ENCODE peak calls at places on chromosomes 1 and 21, in eight cellular contexts. D is left ventricle myocardium inferior, V is neuronal stem cell, L is psoas muscle, Y is cardiac fibroblast, R is adrenal gland, Z is tibial nerve, F is pancreas. J is an unnamed sample.

GRCh38 chr1:155938220-155938627 is 3.2 kb upstream of the RXFP4 start:
- DNase-seq in D (no peak), V (peak; percentile 44), L (no peak), Y (peak; percentile 83), R (peak; percentile 59), Z (peak; percentile 60), F (no peak), J (peak; percentile 81)

GRCh38 chr21:39022901-39023693 is 160.2 kb downstream of the PSMG1 start:
- DNase-seq in D (peak; percentile 87), V (no peak), L (peak; percentile 73), Y (peak; percentile 56), R (peak; percentile 43), Z (peak; percentile 52), F (no peak), J (no peak)

GRCh38 chr1:186859995-186860394 is 31.2 kb downstream of the PLA2G4A start:
- DNase-seq in D (no peak), V (no peak), L (no peak), Y (no peak), R (no peak), Z (no peak), F (no peak), J (no peak)

GRCh38 chr1:206012086-206012859 is 9.1 kb upstream of the RAB7B start:
- DNase-seq in D (peak; percentile 68), V (no peak), L (peak; percentile 84), Y (no peak), R (peak; percentile 58), Z (peak; percentile 70), F (peak; percentile 74), J (no peak)

GRCh38 chr1:111857251-111857651 is 101.5 kb downstream of the DDX20 start:
- DNase-seq in D (peak; percentile 72), V (no peak), L (no peak), Y (no peak), R (no peak), Z (no peak), F (no peak), J (no peak)

GRCh38 chr1:216190438-216190837 is 232.8 kb downstream of the USH2A start:
- DNase-seq in D (no peak), V (no peak), L (no peak), Y (no peak), R (no peak), Z (no peak), F (no peak), J (no peak)

GRCh38 chr1:19074361-19074901 is 118.0 kb upstream of the IFFO2 start:
- DNase-seq in D (no peak), V (no peak), L (no peak), Y (no peak), R (no peak), Z (no peak), F (no peak), J (no peak)

GRCh38 chr1:32933742-32934322 is 30.8 kb downstream of the RNF19B start:
- DNase-seq in D (no peak), V (no peak), L (no peak), Y (peak; percentile 26), R (peak; percentile 40), Z (peak; percentile 32), F (peak; percentile 64), J (no peak)

GRCh38 chr1:66182551-66183178 is 351.3 kb upstream of the SGIP1 start:
- DNase-seq in D (no peak), V (no peak), L (no peak), Y (peak; percentile 81), R (peak; percentile 16), Z (no peak), F (no peak), J (no peak)

GRCh38 chr1:223549740-223550139 is 115.8 kb downstream of the CAPN8 start:
- DNase-seq in D (no peak), V (no peak), L (no peak), Y (no peak), R (no peak), Z (no peak), F (no peak), J (no peak)

GRCh38 chr1:102174259-102174863 is 177.6 kb upstream of the OLFM3 start:
- DNase-seq in D (no peak), V (no peak), L (no peak), Y (no peak), R (no peak), Z (no peak), F (no peak), J (peak; percentile 36)

GRCh38 chr1:109751531-109752260 is 10.9 kb upstream of the GSTM3 start:
- DNase-seq in D (no peak), V (no peak), L (no peak), Y (no peak), R (no peak), Z (no peak), F (peak; percentile 11), J (no peak)

GRCh38 chr1:178575611-178576331 is 62.9 kb downstream of the TEX35 start:
- DNase-seq in D (no peak), V (no peak), L (no peak), Y (no peak), R (no peak), Z (no peak), F (no peak), J (peak; percentile 22)

GRCh38 chr21:14889080-14889805 is 175.6 kb downstream of the NRIP1 start:
- DNase-seq in D (no peak), V (no peak), L (no peak), Y (peak; percentile 93), R (no peak), Z (peak; percentile 56), F (no peak), J (no peak)

GRCh38 chr1:183080406-183080805 is 57.2 kb downstream of the LAMC1 start:
- DNase-seq in D (no peak), V (no peak), L (no peak), Y (peak; percentile 53), R (no peak), Z (no peak), F (no peak), J (no peak)

GRCh38 chr1:109655624-109656519 is at the start of gene GSTM4:
- DNase-seq in D (peak; percentile 92), V (peak; percentile 68), L (peak; percentile 95), Y (peak; percentile 84), R (peak; percentile 83), Z (peak; percentile 74), F (peak; percentile 87), J (peak; percentile 71)

GRCh38 chr1:206672011-206672688 is 12.6 kb upstream of the MAPKAPK2 start:
- DNase-seq in D (no peak), V (no peak), L (no peak), Y (peak; percentile 21), R (no peak), Z (no peak), F (no peak), J (no peak)

GRCh38 chr1:1906185-1907097 is 8.6 kb upstream of the CALML6 start:
- DNase-seq in D (peak; percentile 88), V (peak; percentile 75), L (peak; percentile 93), Y (peak; percentile 85), R (peak; percentile 87), Z (peak; percentile 82), F (peak; percentile 81), J (no peak)

GRCh38 chr1:4605158-4605557 is 49.3 kb upstream of the AJAP1 start:
- DNase-seq in D (no peak), V (no peak), L (no peak), Y (no peak), R (no peak), Z (no peak), F (no peak), J (no peak)

DNA sequence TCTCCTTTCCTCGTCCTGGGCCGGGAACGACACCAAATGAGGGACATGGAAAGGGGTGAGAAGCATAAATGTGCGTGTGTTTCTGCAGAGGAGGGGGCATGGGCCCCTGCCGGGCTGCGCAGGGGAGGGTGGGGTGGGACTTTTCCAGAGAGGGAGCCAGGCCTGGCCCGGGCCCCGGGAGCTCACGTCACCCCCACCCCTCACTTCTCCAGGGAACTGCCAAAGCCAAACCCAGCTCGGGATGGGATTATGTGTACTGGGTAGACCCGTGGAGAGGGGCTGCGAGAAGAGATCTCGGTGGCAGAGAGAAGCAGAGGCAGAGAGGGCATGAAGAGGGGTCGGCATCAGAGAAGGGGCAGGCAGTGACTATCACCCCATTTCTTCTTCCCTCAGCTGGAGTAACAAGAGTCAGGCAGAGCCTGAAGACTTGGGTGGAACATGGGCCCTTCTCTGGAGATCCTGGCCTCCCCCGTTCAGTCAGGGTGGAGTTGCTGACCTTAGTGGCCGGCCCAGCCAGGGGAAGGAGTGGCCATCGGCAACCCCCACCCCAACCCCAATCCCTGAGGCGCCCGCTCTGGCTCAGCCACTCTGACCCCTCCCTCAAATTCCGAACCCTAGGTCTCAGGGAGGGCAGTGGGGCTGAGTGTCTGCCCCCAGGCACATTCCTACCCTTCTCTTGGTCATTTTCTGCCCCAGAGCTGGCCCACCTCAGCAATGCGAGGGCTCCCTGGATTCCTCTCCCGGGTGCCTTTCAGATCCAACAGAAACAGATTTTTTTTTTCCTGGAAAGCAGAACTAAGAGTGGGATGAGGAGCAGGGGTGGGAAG is 1.2 kb downstream of the ADAMTSL4 start:
- DNase-seq in D (no peak), V (no peak), L (peak; percentile 67), Y (no peak), R (no peak), Z (no peak), F (no peak), J (no peak)
- H3K4me3 ChIP-seq in D (peak overlapping the region; percentile 70), V (no peak overlapping the region), L (peak overlapping the region; percentile 66), Y (peak overlapping the region; percentile 57), R (no peak overlapping the region), Z (peak overlapping the region; percentile 78), F (no peak overlapping the region), J (peak overlapping the region; percentile 63)

GRCh38 chr1:44723064-44723463 is 7.9 kb downstream of the RNU5D-1 start:
- DNase-seq in D (no peak), V (no peak), L (no peak), Y (no peak), R (no peak), Z (no peak), F (no peak), J (no peak)
- H3K4me3 ChIP-seq in D (no peak overlapping the region), V (no peak overlapping the region), L (no peak overlapping the region), Y (no peak overlapping the region), R (no peak overlapping the region), Z (no peak overlapping the region), F (no peak overlapping the region), J (no peak overlapping the region)

DNA sequence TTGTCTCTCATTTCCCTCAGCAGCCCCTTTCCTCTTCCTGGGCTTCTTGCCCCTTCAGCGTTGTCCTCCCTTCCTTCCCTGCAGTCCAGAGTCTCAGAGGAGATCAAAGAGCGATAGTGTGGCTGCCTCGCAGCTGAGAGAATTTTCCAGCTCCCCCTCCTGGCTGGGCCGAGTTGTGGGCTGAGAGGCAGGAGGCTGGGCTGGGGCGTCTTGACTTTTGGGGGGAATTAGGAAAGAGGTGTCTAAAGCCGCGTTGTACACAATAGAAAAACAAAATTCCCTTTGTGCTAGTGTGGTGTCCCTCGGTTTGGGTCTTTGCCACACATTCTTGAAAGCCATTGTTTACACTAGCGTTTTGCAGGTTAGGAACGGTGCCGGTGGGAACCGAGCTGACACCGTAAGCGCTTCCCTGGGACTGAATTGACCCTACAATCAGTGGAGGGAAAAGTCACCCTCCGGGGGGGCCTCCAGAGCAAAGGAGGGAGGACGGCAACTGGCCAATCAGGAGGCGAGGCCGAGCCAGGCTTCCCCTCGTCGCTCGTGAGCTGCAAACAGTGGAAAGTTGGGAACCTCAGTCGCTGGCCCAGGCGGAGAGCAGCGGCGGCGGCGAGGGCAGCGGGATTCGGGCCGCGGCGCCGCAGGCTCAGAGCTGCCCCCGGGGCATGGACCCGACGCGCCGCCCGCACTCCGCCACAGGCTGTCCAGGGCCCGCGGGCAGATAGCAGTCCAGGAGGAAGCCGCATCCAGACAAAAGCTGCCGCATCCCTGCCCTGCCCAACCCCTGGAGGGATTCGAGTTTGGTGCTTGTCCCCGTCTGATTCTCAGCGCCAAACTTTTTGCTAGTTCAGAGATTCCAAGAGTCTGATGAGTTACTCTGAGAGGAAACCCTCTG is at the start of gene HMCN1:
- DNase-seq in D (peak; percentile 80), V (peak; percentile 72), L (peak; percentile 82), Y (peak; percentile 56), R (peak; percentile 73), Z (peak; percentile 59), F (peak; percentile 62), J (peak; percentile 81)
- H3K4me3 ChIP-seq in D (peak within 1 kb of the TSS; percentile 70), V (peak within 1 kb of the TSS; percentile 40), L (peak within 1 kb of the TSS; percentile 69), Y (peak within 1 kb of the TSS; percentile 55), R (peak within 1 kb of the TSS; percentile 23), Z (peak within 1 kb of the TSS; percentile 56), F (peak within 1 kb of the TSS; percentile 41), J (peak within 1 kb of the TSS; percentile 53)

GRCh38 chr1:218394989-218395388 is 49.9 kb downstream of the TGFB2 start:
- DNase-seq in D (no peak), V (no peak), L (no peak), Y (no peak), R (no peak), Z (no peak), F (no peak), J (no peak)
- H3K4me3 ChIP-seq in D (no peak overlapping the region), V (no peak overlapping the region), L (no peak overlapping the region), Y (no peak overlapping the region), R (no peak overlapping the region), Z (no peak overlapping the region), F (no peak overlapping the region), J (no peak overlapping the region)